ENCODE peak calls at places on chromosome 13, in ten cellular contexts. F is midbrain; E is activated CD4-positive, alpha-beta T cell treated with anti-CD3 and anti-CD28 coated beads, Interleukin-2, amount 10 ng/mL, durations not matched to agents 7 days and 5 days; A is T follicular helper cell; X is stimulated activated CD4-positive, alpha-beta T cell treated with anti-CD3 and anti-CD28 coated beads, Interleukin-4, amount 100 ng/mL, for 1 hour; I is NCI-H1048; T is fibroblast of gingiva; U is T-helper 17 cell; M is activated gamma-delta T cell treated with Interleukin-2 at 50 U/mL for 16 hours; O is RPMI8226. Y is an unnamed sample.

GRCh38 chr13:22214184-22214583 is 543.3 kb downstream of the FGF9 start:
- DNase-seq in F (no peak), E (no peak), A (no peak), X (no peak), I (no peak), T (no peak), U (no peak), M (no peak), O (no peak), Y (no peak)

GRCh38 chr13:99277629-99278028 is 19.4 kb upstream of the GPR18 start:
- DNase-seq in F (no peak), E (no peak), A (no peak), X (no peak), I (no peak), T (no peak), U (no peak), M (no peak), O (no peak), Y (no peak)

GRCh38 chr13:105773241-105773640 is 762.2 kb downstream of the EFNB2 start:
- DNase-seq in F (no peak), E (no peak), A (no peak), X (no peak), I (no peak), T (no peak), U (no peak), M (no peak), O (no peak), Y (no peak)

GRCh38 chr13:97018029-97018819 is 23.9 kb upstream of the OXGR1 start:
- DNase-seq in F (peak; percentile 76), E (peak; percentile 51), A (peak; percentile 7), X (no peak), I (peak; percentile 9), T (peak; percentile 43), U (no peak), M (peak; percentile 24), O (peak; percentile 50), Y (peak; percentile 15)

GRCh38 chr13:60590775-60591174 is 193.8 kb downstream of the TDRD3 start:
- DNase-seq in F (no peak), E (no peak), A (no peak), X (no peak), I (no peak), T (no peak), U (no peak), M (no peak), O (no peak), Y (no peak)

GRCh38 chr13:113589961-113590339 is 5.4 kb downstream of the TFDP1 start:
- DNase-seq in F (no peak), E (no peak), A (no peak), X (no peak), I (no peak), T (no peak), U (no peak), M (no peak), O (no peak), Y (no peak)

GRCh38 chr13:62747629-62748028 is 1332.0 kb upstream of the PCDH20 start:
- DNase-seq in F (no peak), E (no peak), A (no peak), X (no peak), I (no peak), T (no peak), U (no peak), M (no peak), O (no peak), Y (no peak)

GRCh38 chr13:65497265-65497664 is 1732.9 kb downstream of the PCDH9 start:
- DNase-seq in F (no peak), E (no peak), A (no peak), X (no peak), I (no peak), T (no peak), U (no peak), M (no peak), O (no peak), Y (no peak)

GRCh38 chr13:65768545-65768944 is 1461.6 kb downstream of the PCDH9 start:
- DNase-seq in F (no peak), E (no peak), A (no peak), X (no peak), I (no peak), T (no peak), U (no peak), M (no peak), O (no peak), Y (no peak)

GRCh38 chr13:95552539-95553270 is at the start of gene CLDN10:
- DNase-seq in F (peak; percentile 12), E (no peak), A (no peak), X (no peak), I (no peak), T (no peak), U (no peak), M (no peak), O (no peak), Y (no peak)

GRCh38 chr13:111485491-111486250 is 165.2 kb downstream of the TEX29 start:
- DNase-seq in F (no peak), E (no peak), A (no peak), X (no peak), I (no peak), T (no peak), U (no peak), M (no peak), O (no peak), Y (no peak)

GRCh38 chr13:62280590-62280989 is 864.9 kb upstream of the PCDH20 start:
- DNase-seq in F (no peak), E (no peak), A (no peak), X (no peak), I (no peak), T (no peak), U (no peak), M (no peak), O (peak; percentile 4), Y (no peak)

GRCh38 chr13:109256866-109257760 is 529.3 kb downstream of the IRS2 start:
- DNase-seq in F (no peak), E (no peak), A (no peak), X (no peak), I (no peak), T (peak; percentile 99), U (no peak), M (no peak), O (no peak), Y (no peak)

GRCh38 chr13:38979891-38980627 is 10.6 kb downstream of the STOML3 start:
- DNase-seq in F (no peak), E (no peak), A (no peak), X (no peak), I (no peak), T (no peak), U (no peak), M (no peak), O (no peak), Y (no peak)

GRCh38 chr13:105116966-105117365 is 1418.5 kb downstream of the EFNB2 start:
- DNase-seq in F (no peak), E (no peak), A (no peak), X (no peak), I (no peak), T (no peak), U (no peak), M (no peak), O (no peak), Y (no peak)

GRCh38 chr13:67136157-67136556 is 94.0 kb downstream of the PCDH9 start:
- DNase-seq in F (no peak), E (no peak), A (no peak), X (no peak), I (no peak), T (no peak), U (no peak), M (no peak), O (no peak), Y (peak; percentile 30)

GRCh38 chr13:93233997-93234416 is 7.4 kb downstream of the GPC6 start:
- DNase-seq in F (no peak), E (no peak), A (no peak), X (no peak), I (no peak), T (no peak), U (no peak), M (no peak), O (no peak), Y (no peak)

GRCh38 chr13:81671103-81671502 is 1330.2 kb upstream of the SPRY2 start:
- DNase-seq in F (no peak), E (no peak), A (no peak), X (no peak), I (no peak), T (no peak), U (no peak), M (no peak), O (no peak), Y (no peak)

Y was measured in NCI-H187.